ENCODE peak calls at places on chromosomes 1 and 21, in six cellular contexts. One of them, this sample, is unnamed.
A peak's percentile ranks its signal among the peaks of the same experiment; 100 is the strongest.

GRCh38 chr1:63983391-63984256 is 209.8 kb downstream of the ROR1 start:
- DNase-seq in H9: no peak
- DNase-seq in AG09319: no peak
- DNase-seq in stimulated activated CD4-positive, alpha-beta T cell treated with anti-CD3 and anti-CD28 coated beads, TNF-alpha, amount 100 ng/mL, for 48 hours: no peak
- DNase-seq in NCI-H345: no peak
- DNase-seq in astrocyte of the spinal cord: no peak
- DNase-seq in this sample: no peak

GRCh38 chr1:101025680-101026393 is at the start of gene DPH5:
- DNase-seq in H9: peak; percentile 91
- DNase-seq in AG09319: peak; percentile 79
- DNase-seq in stimulated activated CD4-positive, alpha-beta T cell treated with anti-CD3 and anti-CD28 coated beads, TNF-alpha, amount 100 ng/mL, for 48 hours: peak; percentile 79
- DNase-seq in NCI-H345: peak; percentile 91
- DNase-seq in astrocyte of the spinal cord: peak; percentile 95
- DNase-seq in this sample: peak; percentile 88

GRCh38 chr1:166470465-166470864 is 303.7 kb upstream of the FAM78B start:
- DNase-seq in H9: no peak
- DNase-seq in AG09319: no peak
- DNase-seq in stimulated activated CD4-positive, alpha-beta T cell treated with anti-CD3 and anti-CD28 coated beads, TNF-alpha, amount 100 ng/mL, for 48 hours: no peak
- DNase-seq in NCI-H345: no peak
- DNase-seq in astrocyte of the spinal cord: no peak
- DNase-seq in this sample: no peak

GRCh38 chr1:43613075-43613942 is 36.6 kb upstream of the KDM4A start:
- DNase-seq in H9: no peak
- DNase-seq in AG09319: no peak
- DNase-seq in stimulated activated CD4-positive, alpha-beta T cell treated with anti-CD3 and anti-CD28 coated beads, TNF-alpha, amount 100 ng/mL, for 48 hours: no peak
- DNase-seq in NCI-H345: no peak
- DNase-seq in astrocyte of the spinal cord: no peak
- DNase-seq in this sample: no peak

GRCh38 chr21:41600961-41601572 is 93.1 kb upstream of the TMPRSS2 start:
- DNase-seq in H9: peak; percentile 14
- DNase-seq in AG09319: no peak
- DNase-seq in stimulated activated CD4-positive, alpha-beta T cell treated with anti-CD3 and anti-CD28 coated beads, TNF-alpha, amount 100 ng/mL, for 48 hours: no peak
- DNase-seq in NCI-H345: no peak
- DNase-seq in astrocyte of the spinal cord: no peak
- DNase-seq in this sample: no peak

GRCh38 chr1:222785553-222785952 is 29.3 kb upstream of the DISP1 start:
- DNase-seq in H9: no peak
- DNase-seq in AG09319: no peak
- DNase-seq in stimulated activated CD4-positive, alpha-beta T cell treated with anti-CD3 and anti-CD28 coated beads, TNF-alpha, amount 100 ng/mL, for 48 hours: no peak
- DNase-seq in NCI-H345: no peak
- DNase-seq in astrocyte of the spinal cord: no peak
- DNase-seq in this sample: no peak

GRCh38 chr21:45994738-45995685 is 13.4 kb downstream of the COL6A1 start:
- DNase-seq in H9: no peak
- DNase-seq in AG09319: no peak
- DNase-seq in stimulated activated CD4-positive, alpha-beta T cell treated with anti-CD3 and anti-CD28 coated beads, TNF-alpha, amount 100 ng/mL, for 48 hours: no peak
- DNase-seq in NCI-H345: no peak
- DNase-seq in astrocyte of the spinal cord: no peak
- DNase-seq in this sample: no peak

GRCh38 chr1:237241038-237241437 is 199.1 kb downstream of the RYR2 start:
- DNase-seq in H9: no peak
- DNase-seq in AG09319: no peak
- DNase-seq in stimulated activated CD4-positive, alpha-beta T cell treated with anti-CD3 and anti-CD28 coated beads, TNF-alpha, amount 100 ng/mL, for 48 hours: no peak
- DNase-seq in NCI-H345: no peak
- DNase-seq in astrocyte of the spinal cord: no peak
- DNase-seq in this sample: no peak

GRCh38 chr1:96253281-96254035 is 468.1 kb upstream of the PTBP2 start:
- DNase-seq in H9: no peak
- DNase-seq in AG09319: peak; percentile 32
- DNase-seq in stimulated activated CD4-positive, alpha-beta T cell treated with anti-CD3 and anti-CD28 coated beads, TNF-alpha, amount 100 ng/mL, for 48 hours: no peak
- DNase-seq in NCI-H345: no peak
- DNase-seq in astrocyte of the spinal cord: no peak
- DNase-seq in this sample: no peak

GRCh38 chr1:205454903-205455335 is 926 bp downstream of the BLACAT1 start:
- DNase-seq in H9: peak; percentile 65
- DNase-seq in AG09319: no peak
- DNase-seq in stimulated activated CD4-positive, alpha-beta T cell treated with anti-CD3 and anti-CD28 coated beads, TNF-alpha, amount 100 ng/mL, for 48 hours: no peak
- DNase-seq in NCI-H345: no peak
- DNase-seq in astrocyte of the spinal cord: no peak
- DNase-seq in this sample: no peak

GRCh38 chr1:228953207-228953606 is 217.9 kb downstream of the RHOU start:
- DNase-seq in H9: peak; percentile 5
- DNase-seq in AG09319: no peak
- DNase-seq in stimulated activated CD4-positive, alpha-beta T cell treated with anti-CD3 and anti-CD28 coated beads, TNF-alpha, amount 100 ng/mL, for 48 hours: no peak
- DNase-seq in NCI-H345: no peak
- DNase-seq in astrocyte of the spinal cord: no peak
- DNase-seq in this sample: no peak

This sample was measured in NCI-H1105.